ENCODE peak calls at places on chromosomes 16 and 17, in seven cellular contexts. G is fibroblast of lung, Z is GM23338, U is neural progenitor cell, H is IMR-90, K is K562, B is astrocyte. X is an unnamed sample.

GRCh38 chr17:59366773-59367656 is 35.6 kb downstream of the YPEL2 start:
- DNase-seq in Z (no peak), H (peak), B (peak), G (peak), K (no peak), U (no peak), X (peak)

GRCh38 chr16:23408242-23409201 is 44.5 kb downstream of the COG7 start:
- DNase-seq in K (no peak), H (peak), Z (peak), B (peak), G (peak), U (peak), X (no peak)

GRCh38 chr16:50668368-50669008 is 12.6 kb downstream of the SNX20 start:
- DNase-seq in H (no peak), K (no peak), B (no peak), G (no peak), U (peak), Z (no peak), X (peak)

GRCh38 chr17:9116311-9116820 is 95.1 kb downstream of the NTN1 start:
- DNase-seq in K (no peak), U (no peak), H (no peak), Z (no peak), G (no peak), B (no peak), X (no peak)

GRCh38 chr17:73705594-73705993 is 61.3 kb upstream of the SDK2 start:
- DNase-seq in H (peak), Z (no peak), U (no peak), G (peak), K (no peak), B (peak), X (no peak)

GRCh38 chr16:57960310-57960709 is 10.6 kb downstream of the CNGB1 start:
- DNase-seq in G (no peak), U (no peak), Z (no peak), H (no peak), K (no peak), B (no peak), X (no peak)

GRCh38 chr16:69566437-69567030 is 768 bp downstream of the NFAT5 start:
- DNase-seq in G (peak), K (peak), U (peak), B (peak), Z (peak), H (peak), X (peak)

GRCh38 chr16:29806641-29807425 is 504 bp downstream of the MAZ start:
- DNase-seq in H (no peak), B (no peak), G (no peak), K (peak), Z (peak), U (peak), X (peak)

GRCh38 chr16:55703003-55704001 is 47.5 kb downstream of the SLC6A2 start:
- DNase-seq in G (peak), B (peak), H (peak), K (peak), U (peak), Z (peak), X (peak)

GRCh38 chr17:56099649-56100048 is 53.6 kb upstream of the ANKFN1 start:
- DNase-seq in Z (no peak), H (peak), U (no peak), B (peak), K (no peak), G (no peak), X (no peak)

GRCh38 chr16:65355706-65356105 is 233.8 kb upstream of the CDH11 start:
- DNase-seq in H (no peak), K (no peak), Z (no peak), G (no peak), U (no peak), B (no peak), X (no peak)

GRCh38 chr16:85717393-85718152 is 28.8 kb upstream of the GINS2 start:
- DNase-seq in H (peak), Z (peak), B (no peak), K (peak), U (peak), G (peak), X (peak)

GRCh38 chr17:3985800-3986199 is 21.6 kb upstream of the ATP2A3 start:
- DNase-seq in K (no peak), H (no peak), Z (no peak), B (no peak), U (no peak), G (no peak), X (no peak)

GRCh38 chr17:66904760-66905637 is 59.5 kb upstream of the CACNG4 start:
- DNase-seq in B (peak), Z (no peak), G (peak), H (peak), U (no peak), K (no peak), X (peak)

GRCh38 chr16:88733630-88734360 is 27.5 kb downstream of the CTU2 start:
- DNase-seq in K (no peak), Z (no peak), H (no peak), G (no peak), B (no peak), U (no peak), X (no peak)

GRCh38 chr17:1485311-1485747 is 7.2 kb downstream of the MYO1C start:
- DNase-seq in K (peak), U (peak), Z (peak), B (no peak), H (no peak), G (peak), X (no peak)

GRCh38 chr17:27518750-27519521 is 62.7 kb downstream of the KSR1 start:
- DNase-seq in Z (no peak), H (no peak), U (no peak), B (no peak), K (no peak), G (no peak), X (no peak)

GRCh38 chr17:75313941-75314550 is 24.8 kb upstream of the SLC25A19 start:
- DNase-seq in B (no peak), G (no peak), H (peak), K (no peak), Z (no peak), U (no peak), X (no peak)

GRCh38 chr17:1147664-1148063 is 32.1 kb downstream of the ABR start:
- DNase-seq in G (peak), K (no peak), Z (peak), B (peak), U (peak), H (peak), X (peak)

GRCh38 chr16:23803591-23804123 is 32.1 kb upstream of the PRKCB start:
- DNase-seq in K (peak), G (peak), U (peak), B (no peak), H (peak), Z (peak), X (no peak)

GRCh38 chr16:3787924-3788661 is 70.8 kb upstream of the TRAP1 start:
- DNase-seq in B (no peak), U (no peak), H (no peak), G (no peak), Z (no peak), K (no peak), X (no peak)

GRCh38 chr17:58513391-58513912 is 986 bp downstream of the MTMR4 start:
- DNase-seq in Z (no peak), H (no peak), K (no peak), B (no peak), G (no peak), U (peak), X (no peak)

GRCh38 chr17:76422406-76422805 is 30.5 kb downstream of the UBE2O start:
- DNase-seq in U (no peak), B (no peak), K (no peak), Z (no peak), H (no peak), G (no peak), X (no peak)

GRCh38 chr17:8332688-8333087 is 7.0 kb upstream of the ODF4 start:
- DNase-seq in Z (no peak), K (no peak), U (no peak), H (no peak), G (no peak), B (no peak), X (no peak)

GRCh38 chr16:53812914-53813313 is 109.0 kb downstream of the FTO start:
- DNase-seq in U (no peak), B (no peak), H (no peak), G (no peak), K (no peak), Z (no peak), X (no peak)

GRCh38 chr16:53814791-53815190 is 110.8 kb downstream of the FTO start:
- DNase-seq in K (no peak), U (no peak), Z (no peak), H (no peak), B (no peak), G (no peak), X (no peak)

GRCh38 chr16:53817812-53818211 is 113.9 kb downstream of the FTO start:
- DNase-seq in H (peak), U (no peak), B (peak), Z (no peak), G (peak), K (no peak), X (no peak)

GRCh38 chr16:53817117-53817516 is 113.2 kb downstream of the FTO start:
- DNase-seq in G (peak), K (no peak), B (peak), Z (no peak), U (no peak), H (peak), X (peak)

GRCh38 chr16:53816211-53816610 is 112.3 kb downstream of the FTO start:
- DNase-seq in B (no peak), G (peak), H (no peak), K (no peak), Z (no peak), U (no peak), X (no peak)
- H2AFZ ChIP-seq in B (no peak), G (no peak), H (no peak), K (no peak), Z (no peak), U (no peak), X (no peak)

GRCh38 chr17:80220709-80221215 is 535 bp downstream of the SLC26A11 start:
- DNase-seq in K (no peak), U (peak), B (no peak), Z (peak), G (no peak), H (no peak), X (no peak)

GRCh38 chr17:80221401-80221800 is 1.2 kb downstream of the SLC26A11 start:
- DNase-seq in G (no peak), H (no peak), B (no peak), U (no peak), K (no peak), Z (no peak), X (no peak)

GRCh38 chr17:80224098-80224497 is 3.9 kb downstream of the SLC26A11 start:
- DNase-seq in U (no peak), Z (no peak), K (no peak), B (no peak), H (no peak), G (no peak), X (no peak)

GRCh38 chr17:80223142-80223815 is 3.1 kb downstream of the SLC26A11 start:
- DNase-seq in B (no peak), G (no peak), K (no peak), Z (no peak), H (no peak), U (no peak), X (no peak)

GRCh38 chr17:80222376-80223141 is 2.3 kb downstream of the SLC26A11 start:
- DNase-seq in Z (no peak), K (no peak), U (no peak), G (no peak), H (no peak), B (no peak), X (no peak)
- H3K27ac ChIP-seq in Z (no peak), K (no peak), U (no peak), G (no peak), H (no peak), B (no peak), X (no peak)

GRCh38 chr16:7318661-7319060 is 14.0 kb upstream of the RBFOX1 start:
- DNase-seq in K (no peak), Z (no peak), G (no peak), U (no peak), B (no peak), H (no peak), X (no peak)
- H3K4me2 ChIP-seq in K (no peak), Z (no peak), G (no peak), U (peak), B (no peak), H (no peak), X (no peak)

DNA sequence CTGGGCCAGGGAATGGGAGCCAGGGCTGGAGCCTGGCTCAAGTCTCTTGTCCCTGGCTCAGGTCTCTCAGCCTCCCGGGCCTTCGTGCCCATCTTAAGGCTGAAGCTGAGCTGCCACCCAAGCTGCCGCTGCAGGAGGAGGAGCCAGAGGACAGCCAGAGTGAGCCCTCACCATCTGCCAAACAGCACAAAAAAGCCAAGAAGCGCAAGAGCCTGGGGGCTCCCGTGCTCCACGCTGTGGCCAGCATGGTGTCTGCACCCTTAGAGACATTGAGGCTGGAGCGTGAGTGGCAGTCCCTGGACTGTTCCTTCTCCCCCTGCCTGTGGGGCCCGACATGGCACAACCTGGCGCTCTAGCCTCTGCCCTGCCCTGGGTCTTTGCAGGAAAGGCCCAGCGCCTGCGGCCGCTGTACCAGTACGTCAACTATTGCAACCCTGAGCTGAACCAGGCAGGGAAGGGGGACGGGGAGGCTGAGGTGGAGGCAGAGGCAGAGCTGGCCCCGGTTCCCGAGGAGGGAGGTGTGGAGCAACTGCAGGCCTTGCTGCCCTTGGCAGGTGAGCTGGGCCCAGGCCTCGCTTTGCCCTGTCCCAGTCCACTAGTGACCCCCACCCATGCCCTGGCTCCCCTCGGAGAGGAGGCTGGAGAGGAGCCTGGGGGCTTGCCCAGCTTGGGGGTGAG is 1.3 kb downstream of the C16orf86 start:
- DNase-seq in H (peak), K (peak), B (peak), U (peak), Z (peak), G (peak), X (peak)
- H2AFZ ChIP-seq in H (peak), K (peak), B (peak), U (no peak), Z (no peak), G (peak), X (no peak)

GRCh38 chr16:1474047-1474446 is 781 bp downstream of the CLCN7 start:
- DNase-seq in U (peak), G (no peak), B (peak), Z (no peak), H (no peak), K (no peak), X (no peak)
- H3K27ac ChIP-seq in U (no peak), G (peak), B (peak), Z (no peak), H (no peak), K (peak), X (no peak)

DNA sequence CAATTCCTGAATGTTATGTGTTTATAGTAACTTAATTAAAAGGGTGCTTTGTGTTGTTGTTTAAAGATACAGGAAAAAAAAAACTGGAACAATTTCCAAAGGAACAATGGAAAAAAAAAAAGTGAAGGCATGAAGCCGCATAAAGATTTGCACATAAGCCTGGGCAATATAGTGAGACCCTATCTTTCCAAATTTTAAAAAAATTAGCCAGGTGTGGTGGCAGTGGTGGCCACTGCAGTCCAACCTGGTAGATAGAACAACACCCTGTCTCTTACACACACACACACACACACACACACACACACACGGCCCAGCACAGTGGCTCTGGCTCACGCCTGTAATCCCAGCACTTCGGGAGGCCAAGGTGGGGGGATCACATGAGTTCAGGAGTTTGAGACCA is 21.9 kb downstream of the GJC1 start:
- DNase-seq in G (no peak), H (no peak), B (no peak), K (no peak), Z (no peak), U (no peak), X (no peak)
- H3K4me2 ChIP-seq in G (no peak), H (no peak), B (no peak), K (no peak), Z (no peak), U (no peak), X (no peak)

DNA sequence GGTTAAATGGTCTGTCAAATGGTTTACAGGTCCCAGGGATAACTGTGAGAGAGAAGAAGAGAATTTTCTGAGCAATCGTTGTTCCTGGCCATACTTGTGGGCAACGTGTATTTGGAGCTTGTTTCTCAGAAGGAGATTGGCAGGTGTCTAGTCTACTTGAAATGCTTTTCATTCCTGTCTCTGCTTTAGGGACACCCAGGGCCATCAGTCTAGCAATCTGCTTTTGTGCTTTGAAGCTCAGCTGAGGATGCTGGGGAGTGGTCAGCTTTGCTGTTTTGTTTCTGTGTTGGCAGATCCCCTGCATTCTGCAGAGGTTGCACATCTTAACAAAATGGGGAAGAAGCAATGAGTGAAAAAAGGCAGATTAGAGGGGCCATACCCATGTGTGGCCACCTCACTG is 193.7 kb downstream of the SHISA9 start:
- DNase-seq in U (no peak), B (no peak), Z (no peak), H (no peak), G (no peak), K (no peak), X (no peak)
- H2AFZ ChIP-seq in U (no peak), B (no peak), Z (no peak), H (no peak), G (no peak), K (no peak), X (no peak)

GRCh38 chr17:40075216-40076100 is 12.7 kb downstream of the THRA start:
- DNase-seq in K (peak), B (no peak), G (peak), Z (peak), H (peak), U (peak), X (no peak)
- H3K27ac ChIP-seq in K (peak), B (no peak), G (peak), Z (peak), H (peak), U (no peak), X (no peak)

X was measured in PC-9.